ENCODE peak calls at places on chromosomes 4 and X, in ten cellular contexts. B is spleen, M is HepG2, F is breast epithelium, H is suprapubic skin, A is GM12891, Y is esophagus muscularis mucosa, Z is prostate gland, K is sigmoid colon, U is GM12892. L is an unnamed sample.

GRCh38 chr4:136009258-136009832 is 1522.9 kb downstream of the PCDH18 start:
- DNase-seq in H (no peak), U (no peak), B (no peak), K (no peak), Y (no peak), Z (no peak), A (no peak), M (no peak), F (no peak), L (no peak)

GRCh38 chr4:188719794-188720193 is 580.6 kb downstream of the TRIML1 start:
- DNase-seq in B (no peak), A (no peak), M (no peak), K (no peak), Y (no peak), H (no peak), Z (no peak), F (no peak), U (no peak), L (no peak)

GRCh38 chr4:180665994-180666818 is 1577.0 kb upstream of the TENM3 start:
- DNase-seq in B (no peak), U (peak), H (no peak), M (peak), Z (no peak), Y (no peak), F (no peak), A (peak), K (no peak), L (no peak)

GRCh38 chr4:153573221-153573620 is 107.1 kb downstream of the TMEM131L start:
- DNase-seq in H (no peak), F (no peak), B (no peak), Y (no peak), Z (no peak), M (no peak), U (no peak), A (no peak), K (peak), L (no peak)

GRCh38 chr4:169583563-169583962 is 28.8 kb downstream of the NEK1 start:
- DNase-seq in B (no peak), Y (no peak), U (no peak), H (no peak), F (no peak), K (no peak), Z (no peak), A (no peak), M (no peak), L (no peak)

GRCh38 chrX:84078991-84079390 is 109.0 kb downstream of the RPS6KA6 start:
- DNase-seq in H (no peak), B (no peak), M (no peak), F (no peak), Y (no peak), U (no peak), K (no peak), Z (no peak), A (no peak), L (no peak)

GRCh38 chr4:41156574-41156973 is 57.8 kb downstream of the APBB2 start:
- DNase-seq in Y (no peak), F (no peak), K (no peak), A (no peak), H (no peak), Z (no peak), U (no peak), M (no peak), B (no peak), L (peak)

GRCh38 chrX:21725498-21725897 is 32.4 kb downstream of the SMPX start:
- DNase-seq in K (no peak), A (no peak), B (no peak), H (no peak), Y (no peak), F (no peak), Z (no peak), M (peak), U (no peak), L (no peak)

GRCh38 chrX:16160729-16161128 is 6.6 kb upstream of the MAGEB17 start:
- DNase-seq in H (no peak), Y (no peak), M (peak), F (no peak), U (no peak), K (no peak), B (no peak), A (no peak), Z (no peak), L (no peak)

GRCh38 chrX:18983711-18984380 is at the start of gene PHKA2:
- DNase-seq in B (no peak), M (peak), A (no peak), K (peak), F (peak), U (no peak), H (peak), Y (no peak), Z (peak), L (no peak)

GRCh38 chrX:56728321-56728720 is 722 bp upstream of the NBDY start:
- DNase-seq in B (no peak), Z (no peak), K (no peak), Y (no peak), F (no peak), M (no peak), U (no peak), A (no peak), H (no peak), L (no peak)

GRCh38 chrX:12383196-12383595 is 244.9 kb downstream of the FRMPD4 start:
- DNase-seq in U (no peak), Y (no peak), M (no peak), F (no peak), B (no peak), Z (no peak), K (no peak), A (no peak), H (no peak), L (no peak)

GRCh38 chr4:3111461-3111860 is 37.0 kb downstream of the HTT start:
- DNase-seq in Y (no peak), M (no peak), H (peak), B (no peak), A (no peak), Z (no peak), F (peak), U (no peak), K (no peak), L (no peak)

GRCh38 chr4:175127314-175127713 is 209.2 kb downstream of the ADAM29 start:
- DNase-seq in Y (no peak), M (no peak), Z (no peak), A (no peak), K (no peak), B (no peak), U (no peak), F (no peak), H (no peak), L (no peak)

GRCh38 chrX:147916375-147916968 is 4.8 kb downstream of the FMR1 start:
- DNase-seq in A (no peak), M (no peak), K (no peak), Y (no peak), B (no peak), Z (no peak), H (no peak), F (no peak), U (no peak), L (no peak)

GRCh38 chr4:26432419-26432818 is 57.9 kb downstream of the CCKAR start:
- DNase-seq in A (no peak), F (no peak), Z (no peak), K (no peak), M (no peak), U (no peak), B (no peak), H (no peak), Y (no peak), L (no peak)

GRCh38 chrX:57573754-57574153 is 18.1 kb upstream of the ZXDB start:
- DNase-seq in H (no peak), Y (no peak), A (no peak), K (no peak), Z (no peak), B (no peak), M (no peak), U (no peak), F (no peak), L (no peak)

GRCh38 chr4:40325406-40326019 is 9.6 kb upstream of the CHRNA9 start:
- DNase-seq in B (no peak), A (peak), U (peak), Y (no peak), Z (peak), F (no peak), K (no peak), H (no peak), M (peak), L (no peak)

GRCh38 chrX:6226053-6226645 is 2.5 kb downstream of the NLGN4X start:
- DNase-seq in F (no peak), K (no peak), M (no peak), H (no peak), A (no peak), Y (no peak), Z (no peak), B (peak), U (no peak), L (no peak)

GRCh38 chr4:472881-473574 is 25.9 kb downstream of the ZNF721 start:
- DNase-seq in F (no peak), M (no peak), B (no peak), K (no peak), A (no peak), Y (no peak), U (no peak), Z (no peak), H (no peak), L (no peak)

GRCh38 chr4:70722199-70722791 is 531 bp downstream of the RUFY3 start:
- DNase-seq in M (no peak), B (no peak), H (no peak), Y (no peak), U (no peak), F (no peak), Z (no peak), K (no peak), A (no peak), L (no peak)

GRCh38 chr4:81404294-81404693 is 67.4 kb downstream of the RASGEF1B start:
- DNase-seq in Y (no peak), F (no peak), M (no peak), B (no peak), K (no peak), H (no peak), A (no peak), U (no peak), Z (no peak), L (no peak)

GRCh38 chrX:84907324-84907946 is 96.2 kb upstream of the APOOL start:
- DNase-seq in K (no peak), A (no peak), M (no peak), U (no peak), Y (no peak), F (no peak), H (no peak), B (no peak), Z (no peak), L (no peak)

GRCh38 chrX:129980043-129980442 is 2.4 kb upstream of the BCORL1 start:
- DNase-seq in K (peak), H (peak), A (no peak), Y (no peak), F (no peak), B (peak), M (no peak), U (peak), Z (no peak), L (no peak)

GRCh38 chrX:119694601-119695534 is 1.9 kb upstream of the SEPTIN6 start:
- DNase-seq in B (peak), Y (no peak), F (no peak), K (peak), A (no peak), U (no peak), Z (no peak), H (no peak), M (peak), L (no peak)

GRCh38 chr4:153114771-153115321 is 89.4 kb upstream of the TRIM2 start:
- DNase-seq in B (no peak), K (no peak), H (no peak), U (no peak), F (no peak), Z (no peak), Y (no peak), M (no peak), A (no peak), L (no peak)

GRCh38 chrX:48694776-48695523 is 1.6 kb upstream of the SUV39H1 start:
- DNase-seq in U (no peak), A (no peak), H (no peak), K (no peak), Z (no peak), F (no peak), M (no peak), Y (no peak), B (peak), L (no peak)

GRCh38 chr4:78336093-78336943 is 215.3 kb upstream of the ANXA3 start:
- DNase-seq in B (no peak), M (no peak), Z (no peak), K (no peak), U (no peak), A (no peak), H (no peak), F (no peak), Y (peak), L (no peak)

GRCh38 chr4:2333356-2333841 is 71.5 kb upstream of the MXD4 start:
- DNase-seq in B (peak), M (no peak), H (no peak), U (no peak), K (no peak), Y (peak), F (no peak), A (no peak), Z (no peak), L (no peak)

DNA sequence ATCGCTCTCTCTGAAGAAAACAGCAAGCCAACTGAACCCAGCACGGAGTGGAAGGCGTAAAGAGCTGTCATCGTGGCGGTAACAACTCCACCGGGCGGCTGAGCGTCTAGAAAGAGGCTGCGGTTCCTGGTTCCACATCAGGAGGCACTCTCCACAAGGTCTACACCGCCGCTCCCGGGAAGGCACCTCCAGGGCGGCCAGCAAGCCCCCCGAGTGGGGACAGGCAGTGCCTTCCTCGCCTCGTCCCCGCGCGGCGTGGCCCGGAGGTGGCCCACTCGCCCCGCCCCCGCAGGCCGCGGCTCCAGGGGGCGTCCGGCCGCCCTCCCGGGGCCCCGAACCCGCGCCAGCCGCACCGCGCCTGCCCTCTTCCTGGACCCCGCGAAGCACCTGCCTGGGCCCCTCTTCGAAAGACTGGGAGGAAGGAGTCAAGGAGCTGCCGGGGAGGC is 747 bp downstream of the KLHL8 start:
- DNase-seq in Z (peak), Y (no peak), U (no peak), M (peak), H (no peak), A (peak), K (peak), B (peak), F (no peak), L (no peak)
- TF ChIP-seq POLR2A in Z (no peak), Y (no peak), U (no peak), M (no peak), H (no peak), A (no peak), K (no peak), B (no peak), F (no peak), L (no peak)

GRCh38 chr4:88537725-88538124 is 14.1 kb upstream of the PYURF start:
- DNase-seq in K (no peak), F (no peak), U (no peak), B (no peak), H (no peak), Z (no peak), M (no peak), A (no peak), Y (no peak), L (no peak)
- TF ChIP-seq POLR2AphosphoS5 in K (no peak), F (no peak), U (no peak), B (no peak), H (no peak), Z (no peak), M (no peak), A (no peak), Y (no peak), L (no peak)

GRCh38 chrX:41084360-41085104 is 713 bp upstream of the USP9X start:
- DNase-seq in A (peak), M (peak), F (peak), H (peak), Y (peak), Z (peak), U (peak), K (peak), B (peak), L (no peak)

GRCh38 chrX:41086627-41086932 is 1.3 kb downstream of the USP9X start:
- DNase-seq in Z (no peak), B (no peak), F (no peak), M (no peak), Y (no peak), H (no peak), A (no peak), U (no peak), K (no peak), L (no peak)

GRCh38 chrX:41085883-41086626 is 810 bp downstream of the USP9X start:
- DNase-seq in B (peak), U (peak), Y (no peak), Z (peak), K (peak), M (peak), F (no peak), A (peak), H (peak), L (no peak)

GRCh38 chrX:41084044-41084359 is 1.2 kb upstream of the USP9X start:
- DNase-seq in U (no peak), Y (no peak), Z (no peak), M (no peak), A (no peak), B (no peak), F (no peak), H (no peak), K (no peak), L (no peak)

DNA sequence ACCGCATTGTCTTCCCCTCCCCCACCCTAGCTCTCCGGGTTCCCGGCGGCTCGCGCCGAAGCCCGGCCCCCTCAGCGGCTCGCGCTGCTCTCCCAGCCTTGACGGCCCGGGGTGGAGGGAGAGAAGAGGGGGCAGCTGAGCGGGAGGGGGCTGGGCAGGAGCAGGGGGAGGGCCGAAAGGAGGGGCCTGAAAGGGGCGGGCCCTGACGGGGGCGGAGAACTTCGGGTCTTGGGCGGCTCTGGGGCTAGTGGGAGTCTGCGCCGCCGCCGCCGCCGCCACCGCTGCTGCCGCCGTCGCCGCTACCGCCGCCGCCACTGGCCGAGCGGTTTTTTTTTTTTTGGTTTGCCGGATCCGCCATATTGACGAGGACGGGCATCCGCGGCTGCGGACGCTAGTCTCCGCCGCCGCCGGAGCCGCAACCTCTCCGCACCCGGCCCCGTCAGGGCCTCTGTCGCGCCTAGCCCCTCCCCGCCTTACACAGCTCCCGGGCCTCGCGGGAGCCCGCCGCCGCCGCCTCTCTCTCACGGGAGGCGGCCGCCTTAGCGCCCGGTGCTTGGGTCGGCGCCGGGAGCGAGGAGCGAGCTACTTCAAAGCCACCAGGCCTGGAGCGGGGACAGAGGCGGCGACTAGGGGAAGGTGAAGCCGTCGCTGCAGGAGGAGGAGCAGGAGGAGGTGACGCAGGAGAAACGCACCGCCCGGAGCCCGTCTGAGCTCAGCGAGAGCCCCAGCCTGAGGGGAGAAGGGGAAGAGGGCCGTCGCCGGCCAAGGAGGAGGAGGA is at the start of gene USP9X:
- DNase-seq in F (peak), H (peak), U (peak), Z (peak), A (peak), B (peak), Y (peak), M (peak), K (peak), L (peak)
- TF ChIP-seq POLR2A in F (no peak), H (no peak), U (peak), Z (peak), A (no peak), B (no peak), Y (peak), M (peak), K (peak), L (peak)

GRCh38 chr4:185833055-185833598 is 21.1 kb upstream of the SORBS2 start:
- DNase-seq in Z (no peak), A (no peak), Y (peak), K (no peak), M (peak), U (no peak), F (no peak), H (no peak), B (no peak), L (no peak)
- TF ChIP-seq POLR2AphosphoS5 in Z (no peak), A (no peak), Y (no peak), K (no peak), M (no peak), U (no peak), F (no peak), H (no peak), B (no peak), L (no peak)

DNA sequence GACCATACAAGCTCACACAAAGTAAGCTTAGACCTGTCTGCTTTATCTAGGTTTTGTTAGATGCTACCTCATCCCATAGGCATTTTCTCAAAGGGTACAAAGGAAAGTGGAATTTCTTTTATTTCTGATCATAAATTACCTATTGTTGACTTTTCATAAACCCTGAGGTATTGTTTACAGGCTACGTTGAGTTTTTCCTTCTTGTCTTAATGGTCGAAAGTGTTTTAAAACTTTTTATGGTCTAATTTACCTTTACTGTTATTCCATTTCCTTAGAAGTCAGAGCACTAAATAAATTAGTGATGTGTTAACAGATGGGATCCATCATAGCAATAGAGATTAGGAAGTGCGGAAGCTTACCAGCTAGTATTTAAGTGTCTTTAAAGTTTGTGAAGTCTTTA is 159.2 kb upstream of the GABRA2 start:
- DNase-seq in K (no peak), H (no peak), U (no peak), Y (no peak), A (no peak), F (no peak), Z (no peak), B (no peak), M (no peak), L (no peak)
- TF ChIP-seq POLR2A in K (no peak), H (no peak), U (no peak), Y (no peak), A (no peak), F (no peak), Z (no peak), B (no peak), M (no peak), L (no peak)

DNA sequence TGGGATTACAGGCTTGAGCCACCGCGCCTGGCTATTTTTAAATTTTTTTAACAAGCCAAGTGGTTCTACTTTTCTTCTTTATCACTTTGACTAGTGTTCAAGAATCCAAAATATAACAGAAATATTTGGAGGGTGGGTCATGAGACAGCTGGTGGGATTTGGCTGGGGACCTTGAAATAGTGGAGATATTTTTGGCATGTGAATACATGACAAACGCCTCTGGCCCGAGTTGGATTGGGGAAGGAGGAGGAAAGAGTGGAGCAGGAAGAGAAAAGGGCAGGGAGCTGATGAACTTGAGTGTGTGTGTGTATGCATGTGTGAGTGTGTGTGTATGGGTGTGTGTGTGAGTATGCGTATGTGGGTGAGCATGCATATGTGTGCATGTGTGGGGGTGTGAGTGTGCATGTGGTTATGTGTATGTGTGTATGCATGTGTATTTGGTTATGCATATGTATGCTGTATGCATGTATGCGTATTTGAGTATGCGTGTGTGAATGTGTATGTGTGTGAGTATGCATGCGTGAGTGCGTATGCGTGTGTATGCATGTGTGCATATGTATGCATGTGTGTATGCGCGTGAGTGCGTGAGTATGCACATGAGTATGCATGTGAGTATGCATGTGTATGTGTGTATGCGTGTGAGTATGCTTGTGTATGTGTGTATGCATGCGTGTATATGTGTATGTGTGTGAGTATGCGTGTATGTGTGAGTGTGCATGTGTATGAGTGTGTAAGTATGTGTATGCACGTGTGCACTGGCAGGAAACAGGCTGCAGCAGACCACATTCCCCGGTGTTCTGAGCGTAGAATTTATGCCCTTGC is 49.6 kb downstream of the JADE1 start:
- DNase-seq in Z (no peak), A (no peak), F (no peak), B (no peak), Y (no peak), M (no peak), U (no peak), H (no peak), K (no peak), L (no peak)
- TF ChIP-seq POLR2AphosphoS5 in Z (no peak), A (no peak), F (no peak), B (no peak), Y (no peak), M (no peak), U (no peak), H (no peak), K (no peak), L (no peak)

L was measured in vagina.